ENCODE peak calls at places on chromosomes 1 and 21, in seven cellular contexts. Y, X, M, Z, E, B and H are unnamed samples.

GRCh38 chr1:15758537-15758936 is at the start of gene FBLIM1:
- DNase-seq in E (no peak), B (no peak), Z (no peak), X (no peak), Y (peak; percentile 61), M (no peak), H (no peak)

GRCh38 chr1:48817505-48818114 is 40.9 kb upstream of the BEND5 start:
- DNase-seq in B (no peak), Z (peak; percentile 10), X (peak; percentile 27), Y (peak; percentile 5), E (no peak), M (no peak), H (peak; percentile 1)

GRCh38 chr1:236345728-236346127 is 48.4 kb upstream of the EDARADD start:
- DNase-seq in X (no peak), E (no peak), Y (peak; percentile 7), M (no peak), Z (no peak), B (no peak), H (no peak)

GRCh38 chr1:161941726-161942125 is 81.9 kb downstream of the OLFML2B start:
- DNase-seq in X (no peak), Z (no peak), M (no peak), E (no peak), Y (no peak), B (no peak), H (no peak)

GRCh38 chr1:24724345-24725208 is 20.7 kb upstream of the CLIC4 start:
- DNase-seq in M (no peak), Y (peak; percentile 95), B (no peak), X (no peak), E (no peak), Z (no peak), H (no peak)

GRCh38 chr1:4075436-4076225 is 175.6 kb upstream of the C1orf174 start:
- DNase-seq in Y (no peak), Z (no peak), M (no peak), E (no peak), B (no peak), X (no peak), H (no peak)

GRCh38 chr1:1185101-1185765 is 11.6 kb downstream of the TTLL10 start:
- DNase-seq in X (no peak), B (no peak), Y (no peak), M (no peak), E (peak; percentile 53), Z (no peak), H (no peak)

GRCh38 chr21:44881586-44881939 is 8.1 kb upstream of the PTTG1IP start:
- DNase-seq in M (no peak), E (no peak), Y (no peak), X (no peak), B (no peak), Z (no peak), H (no peak)

GRCh38 chr1:16152521-16153087 is 3.3 kb downstream of the EPHA2 start:
- DNase-seq in B (no peak), Y (peak; percentile 79), E (no peak), Z (no peak), X (no peak), M (no peak), H (no peak)

GRCh38 chr1:244815600-244816099 is 19.8 kb upstream of the COX20 start:
- DNase-seq in B (no peak), E (no peak), M (no peak), Z (no peak), X (no peak), Y (peak; percentile 22), H (no peak)

GRCh38 chr1:9835758-9836631 is 12.2 kb upstream of the CLSTN1 start:
- DNase-seq in B (no peak), Y (peak; percentile 24), X (no peak), M (no peak), E (no peak), Z (no peak), H (no peak)

GRCh38 chr1:230752407-230752806 is 5.2 kb downstream of the CAPN9 start:
- DNase-seq in Y (no peak), B (no peak), X (no peak), M (no peak), Z (no peak), E (no peak), H (no peak)

GRCh38 chr1:68904472-68904871 is 407.6 kb upstream of the DEPDC1 start:
- DNase-seq in M (no peak), X (no peak), Z (no peak), E (no peak), B (no peak), Y (no peak), H (no peak)

GRCh38 chr1:147821883-147822282 is 61.5 kb upstream of the GJA5 start:
- DNase-seq in M (no peak), Z (no peak), B (no peak), X (no peak), Y (peak; percentile 51), E (no peak), H (no peak)

GRCh38 chr1:5514519-5515183 is 477.6 kb downstream of the NPHP4 start:
- DNase-seq in Y (peak; percentile 66), M (peak; percentile 37), Z (no peak), X (no peak), E (no peak), B (peak; percentile 69), H (peak; percentile 66)

GRCh38 chr1:220426989-220427388 is 100.9 kb upstream of the MARK1 start:
- DNase-seq in Z (no peak), B (no peak), Y (no peak), E (no peak), X (no peak), M (no peak), H (no peak)

GRCh38 chr1:226410958-226411357 is 3.1 kb upstream of the PARP1 start:
- DNase-seq in Z (no peak), M (no peak), Y (no peak), E (no peak), B (no peak), X (no peak), H (no peak)